ENCODE peak calls at places on chromosomes 12 and 14, in four cellular contexts. One of them, this sample, is unnamed.

GRCh38 chr14:87175175-87175574 is 817.8 kb downstream of the GALC start:
- DNase-seq in IMR-90: no peak
- DNase-seq in A549: no peak
- DNase-seq in mesenchymal stem cell: no peak
- DNase-seq in this sample: no peak

GRCh38 chr12:132806857-132807256 is 21.8 kb downstream of the GOLGA3 start:
- DNase-seq in A549: no peak
- DNase-seq in mesenchymal stem cell: no peak
- DNase-seq in IMR-90: no peak
- DNase-seq in this sample: no peak

GRCh38 chr12:109740694-109741245 is 27.1 kb downstream of the FAM222A start:
- DNase-seq in mesenchymal stem cell: no peak
- DNase-seq in A549: no peak
- DNase-seq in IMR-90: no peak
- DNase-seq in this sample: no peak

GRCh38 chr12:12645485-12645884 is 33.8 kb downstream of the CREBL2 start:
- DNase-seq in A549: peak; percentile 44
- DNase-seq in mesenchymal stem cell: peak; percentile 26
- DNase-seq in IMR-90: peak; percentile 40
- DNase-seq in this sample: peak; percentile 14

GRCh38 chr14:24296341-24297157 is 3.0 kb downstream of the DHRS1 start:
- DNase-seq in IMR-90: peak; percentile 97
- DNase-seq in A549: peak; percentile 77
- DNase-seq in mesenchymal stem cell: peak; percentile 96
- DNase-seq in this sample: peak; percentile 89

GRCh38 chr14:83255015-83255726 is 1721.5 kb upstream of the SEL1L start:
- DNase-seq in IMR-90: peak; percentile 9
- DNase-seq in A549: no peak
- DNase-seq in mesenchymal stem cell: peak; percentile 77
- DNase-seq in this sample: no peak

GRCh38 chr14:99734406-99735051 is 50.4 kb downstream of the CYP46A1 start:
- DNase-seq in mesenchymal stem cell: no peak
- DNase-seq in IMR-90: no peak
- DNase-seq in A549: no peak
- DNase-seq in this sample: no peak

GRCh38 chr14:92914087-92914656 is 8.8 kb upstream of the CHGA start:
- DNase-seq in A549: no peak
- DNase-seq in IMR-90: peak; percentile 15
- DNase-seq in mesenchymal stem cell: peak; percentile 5
- DNase-seq in this sample: peak; percentile 10

GRCh38 chr12:10027311-10028099 is 3.0 kb upstream of the CLEC9A start:
- DNase-seq in IMR-90: peak; percentile 13
- DNase-seq in mesenchymal stem cell: peak; percentile 73
- DNase-seq in A549: peak; percentile 38
- DNase-seq in this sample: peak; percentile 1

GRCh38 chr12:98745578-98746391 is 100.7 kb downstream of the APAF1 start:
- DNase-seq in mesenchymal stem cell: peak; percentile 10
- DNase-seq in IMR-90: peak; percentile 11
- DNase-seq in A549: no peak
- DNase-seq in this sample: no peak

GRCh38 chr12:16349132-16349463 is 1.7 kb downstream of the MGST1 start:
- DNase-seq in IMR-90: peak; percentile 96
- DNase-seq in A549: peak; percentile 92
- DNase-seq in mesenchymal stem cell: peak; percentile 90
- DNase-seq in this sample: peak; percentile 88

GRCh38 chr12:12465522-12465921 is 97.1 kb downstream of the DUSP16 start:
- DNase-seq in mesenchymal stem cell: no peak
- DNase-seq in IMR-90: no peak
- DNase-seq in A549: no peak
- DNase-seq in this sample: no peak

GRCh38 chr12:38904932-38905479 is 385 bp downstream of the CPNE8 start:
- DNase-seq in A549: peak; percentile 94
- DNase-seq in mesenchymal stem cell: peak; percentile 87
- DNase-seq in IMR-90: no peak
- DNase-seq in this sample: peak; percentile 72

GRCh38 chr14:70884595-70885342 is 22.5 kb upstream of the PCNX1 start:
- DNase-seq in A549: no peak
- DNase-seq in mesenchymal stem cell: no peak
- DNase-seq in IMR-90: no peak
- DNase-seq in this sample: no peak

GRCh38 chr12:130017571-130018449 is 114.0 kb upstream of the TMEM132D start:
- DNase-seq in mesenchymal stem cell: no peak
- DNase-seq in IMR-90: no peak
- DNase-seq in A549: no peak
- DNase-seq in this sample: no peak

GRCh38 chr14:95024380-95024779 is 132.9 kb downstream of the DICER1 start:
- DNase-seq in mesenchymal stem cell: no peak
- DNase-seq in IMR-90: no peak
- DNase-seq in A549: no peak
- DNase-seq in this sample: no peak

GRCh38 chr12:54173066-54173726 is 15.6 kb downstream of the SMUG1 start:
- DNase-seq in mesenchymal stem cell: peak; percentile 33
- DNase-seq in IMR-90: no peak
- DNase-seq in A549: no peak
- DNase-seq in this sample: no peak

GRCh38 chr14:20657216-20658211 is 16.0 kb upstream of the OR6S1 start:
- DNase-seq in IMR-90: peak; percentile 4
- DNase-seq in A549: peak; percentile 92
- DNase-seq in mesenchymal stem cell: no peak
- DNase-seq in this sample: no peak

GRCh38 chr12:26156996-26157395 is 32.2 kb upstream of the BHLHE41 start:
- DNase-seq in IMR-90: no peak
- DNase-seq in A549: no peak
- DNase-seq in mesenchymal stem cell: no peak
- DNase-seq in this sample: no peak

GRCh38 chr12:122200541-122201175 is 2.9 kb upstream of the B3GNT4 start:
- DNase-seq in mesenchymal stem cell: no peak
- DNase-seq in IMR-90: no peak
- DNase-seq in A549: no peak
- DNase-seq in this sample: no peak

GRCh38 chr14:64708148-64709004 is 4.2 kb downstream of the PLEKHG3 start:
- DNase-seq in mesenchymal stem cell: peak; percentile 75
- DNase-seq in IMR-90: peak; percentile 44
- DNase-seq in A549: peak; percentile 50
- DNase-seq in this sample: peak; percentile 64

GRCh38 chr14:52844262-52845060 is 53.1 kb upstream of the GNPNAT1 start:
- DNase-seq in A549: no peak
- DNase-seq in mesenchymal stem cell: no peak
- DNase-seq in IMR-90: no peak
- DNase-seq in this sample: no peak

GRCh38 chr14:25050494-25051170 is 685 bp upstream of the STXBP6 start:
- DNase-seq in A549: no peak
- DNase-seq in IMR-90: peak; percentile 82
- DNase-seq in mesenchymal stem cell: peak; percentile 62
- DNase-seq in this sample: peak; percentile 83

GRCh38 chr14:38420045-38420444 is 164.2 kb upstream of the CLEC14A start:
- DNase-seq in A549: no peak
- DNase-seq in mesenchymal stem cell: no peak
- DNase-seq in IMR-90: peak; percentile 46
- DNase-seq in this sample: peak; percentile 27

GRCh38 chr12:22743700-22744099 is 118.7 kb downstream of the ETNK1 start:
- DNase-seq in mesenchymal stem cell: peak; percentile 35
- DNase-seq in A549: no peak
- DNase-seq in IMR-90: no peak
- DNase-seq in this sample: no peak

GRCh38 chr14:66295386-66295785 is 190.8 kb upstream of the CCDC196 start:
- DNase-seq in IMR-90: no peak
- DNase-seq in A549: no peak
- DNase-seq in mesenchymal stem cell: no peak
- DNase-seq in this sample: no peak

GRCh38 chr12:121581681-121582439 is 1.0 kb upstream of the KDM2B start:
- DNase-seq in mesenchymal stem cell: peak; percentile 68
- DNase-seq in A549: no peak
- DNase-seq in IMR-90: peak; percentile 50
- DNase-seq in this sample: no peak

GRCh38 chr14:26398616-26399015 is 199.2 kb downstream of the NOVA1 start:
- DNase-seq in mesenchymal stem cell: no peak
- DNase-seq in A549: no peak
- DNase-seq in IMR-90: no peak
- DNase-seq in this sample: no peak

GRCh38 chr12:44748950-44749468 is 127.1 kb downstream of the NELL2 start:
- DNase-seq in A549: no peak
- DNase-seq in IMR-90: no peak
- DNase-seq in mesenchymal stem cell: no peak
- DNase-seq in this sample: no peak

GRCh38 chr12:25549120-25549519 is 4.0 kb downstream of the LMNTD1 start:
- DNase-seq in A549: no peak
- DNase-seq in IMR-90: no peak
- DNase-seq in mesenchymal stem cell: no peak
- DNase-seq in this sample: no peak

GRCh38 chr14:93219103-93219726 is 12.2 kb downstream of the UBR7 start:
- DNase-seq in A549: peak; percentile 80
- DNase-seq in IMR-90: peak; percentile 65
- DNase-seq in mesenchymal stem cell: peak; percentile 65
- DNase-seq in this sample: peak; percentile 46

GRCh38 chr12:42385341-42385841 is 59.4 kb downstream of the PPHLN1 start:
- DNase-seq in A549: no peak
- DNase-seq in IMR-90: no peak
- DNase-seq in mesenchymal stem cell: no peak
- DNase-seq in this sample: no peak

GRCh38 chr14:52706286-52706685 is 714 bp upstream of the PSMC6 start:
- DNase-seq in IMR-90: peak; percentile 10
- DNase-seq in A549: peak; percentile 20
- DNase-seq in mesenchymal stem cell: peak; percentile 64
- DNase-seq in this sample: no peak

GRCh38 chr12:30965613-30965985 is 39.1 kb downstream of the TSPAN11 start:
- DNase-seq in IMR-90: no peak
- DNase-seq in A549: peak; percentile 41
- DNase-seq in mesenchymal stem cell: peak; percentile 3
- DNase-seq in this sample: no peak

GRCh38 chr12:12700249-12700648 is 4.3 kb upstream of the GPR19 start:
- DNase-seq in IMR-90: no peak
- DNase-seq in A549: no peak
- DNase-seq in mesenchymal stem cell: no peak
- DNase-seq in this sample: no peak

GRCh38 chr12:8057291-8057690 is 8.9 kb downstream of the C3AR1 start:
- DNase-seq in A549: no peak
- DNase-seq in IMR-90: no peak
- DNase-seq in mesenchymal stem cell: no peak
- DNase-seq in this sample: no peak

GRCh38 chr12:8054821-8055220 is 11.3 kb downstream of the C3AR1 start:
- DNase-seq in IMR-90: no peak
- DNase-seq in A549: no peak
- DNase-seq in mesenchymal stem cell: no peak
- DNase-seq in this sample: no peak

GRCh38 chr12:8052679-8053078 is 13.5 kb downstream of the C3AR1 start:
- DNase-seq in mesenchymal stem cell: no peak
- DNase-seq in A549: no peak
- DNase-seq in IMR-90: no peak
- DNase-seq in this sample: no peak

GRCh38 chr12:8057839-8058238 is 8.3 kb downstream of the C3AR1 start:
- DNase-seq in mesenchymal stem cell: peak; percentile 94
- DNase-seq in IMR-90: peak; percentile 67
- DNase-seq in A549: no peak
- DNase-seq in this sample: peak; percentile 13
- H3K27ac ChIP-seq in mesenchymal stem cell: no peak overlapping the region
- H3K27ac ChIP-seq in IMR-90: no peak overlapping the region
- H3K27ac ChIP-seq in A549: no peak overlapping the region
- H3K27ac ChIP-seq in this sample: no peak overlapping the region

GRCh38 chr12:8692573-8692972 is 5.2 kb upstream of the RIMKLB start:
- DNase-seq in mesenchymal stem cell: peak; percentile 50
- DNase-seq in A549: no peak
- DNase-seq in IMR-90: peak; percentile 71
- DNase-seq in this sample: peak; percentile 63
- H3K4me2 ChIP-seq in mesenchymal stem cell: no peak overlapping the region
- H3K4me2 ChIP-seq in A549: no peak overlapping the region
- H3K4me2 ChIP-seq in IMR-90: peak overlapping the region; percentile 30
- H3K4me2 ChIP-seq in this sample: peak overlapping the region; percentile 6

GRCh38 chr14:55131782-55132181 is 2.7 kb downstream of the LGALS3 start:
- DNase-seq in IMR-90: peak; percentile 22
- DNase-seq in A549: peak; percentile 21
- DNase-seq in mesenchymal stem cell: no peak
- DNase-seq in this sample: no peak
- H3K27ac ChIP-seq in IMR-90: no peak overlapping the region
- H3K27ac ChIP-seq in A549: no peak overlapping the region
- H3K27ac ChIP-seq in mesenchymal stem cell: no peak overlapping the region
- H3K27ac ChIP-seq in this sample: no peak overlapping the region

GRCh38 chr12:81942588-81942987 is 183.4 kb upstream of the PPFIA2 start:
- DNase-seq in IMR-90: no peak
- DNase-seq in A549: no peak
- DNase-seq in mesenchymal stem cell: no peak
- DNase-seq in this sample: no peak
- H3K4me2 ChIP-seq in IMR-90: no peak overlapping the region
- H3K4me2 ChIP-seq in A549: no peak overlapping the region
- H3K4me2 ChIP-seq in mesenchymal stem cell: no peak overlapping the region
- H3K4me2 ChIP-seq in this sample: no peak overlapping the region

DNA sequence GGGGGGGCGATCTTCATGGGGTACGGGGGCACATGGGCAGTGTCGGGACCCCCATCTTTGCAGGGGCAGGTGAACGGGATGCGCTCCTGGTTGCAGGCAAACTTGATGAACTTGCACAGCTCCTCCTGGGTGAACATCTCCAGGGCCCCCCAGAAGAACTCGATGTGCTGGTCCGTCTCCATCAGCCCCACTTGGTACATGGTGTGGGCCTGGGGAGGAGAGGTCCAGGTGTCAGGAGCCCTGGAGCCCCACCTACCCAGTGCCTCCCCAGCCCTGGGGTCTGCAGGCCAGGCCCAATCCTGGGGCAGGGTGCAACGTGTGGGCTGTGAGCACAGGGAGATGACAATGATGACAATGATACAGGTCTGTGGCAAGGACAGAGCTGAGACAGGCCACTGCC is 37.7 kb downstream of the TRAFD1 start:
- DNase-seq in IMR-90: no peak
- DNase-seq in A549: no peak
- DNase-seq in mesenchymal stem cell: no peak
- DNase-seq in this sample: no peak
- H3K27ac ChIP-seq in IMR-90: no peak overlapping the region
- H3K27ac ChIP-seq in A549: no peak overlapping the region
- H3K27ac ChIP-seq in mesenchymal stem cell: no peak overlapping the region
- H3K27ac ChIP-seq in this sample: no peak overlapping the region

This sample was measured in astrocyte.